ENCODE peak calls at places on chromosome 14, in seven cellular contexts. A is H9, Q is H1, Z is neuronal stem cell, D is mesenchymal stem cell, S is trophoblast cell, M is mesendoderm. Y is an unnamed sample.

GRCh38 chr14:75711134-75711795 is 50.2 kb downstream of the TTLL5 start:
- DNase-seq in S (peak), M (peak), Q (no peak), D (peak), A (no peak), Z (peak), Y (peak)

GRCh38 chr14:79842270-79842669 is 369.0 kb downstream of the DIO2 start:
- DNase-seq in Z (no peak), Q (no peak), S (peak), D (peak), M (peak), A (no peak), Y (peak)

GRCh38 chr14:60722163-60722835 is 1.9 kb downstream of the SIX4 start:
- DNase-seq in M (peak), D (peak), Z (peak), A (peak), S (peak), Q (no peak), Y (peak)

GRCh38 chr14:55125403-55125802 is 3.6 kb upstream of the LGALS3 start:
- DNase-seq in M (no peak), A (no peak), Q (no peak), S (no peak), D (no peak), Z (no peak), Y (no peak)

GRCh38 chr14:29148221-29148620 is 381.6 kb downstream of the FOXG1 start:
- DNase-seq in A (no peak), D (no peak), Z (no peak), Q (no peak), M (no peak), S (no peak), Y (peak)

GRCh38 chr14:97719931-97720330 is 922.7 kb downstream of the VRK1 start:
- DNase-seq in D (no peak), M (no peak), A (no peak), S (no peak), Z (no peak), Q (no peak), Y (no peak)

GRCh38 chr14:56854325-56854724 is 44.0 kb upstream of the OTX2 start:
- DNase-seq in M (no peak), Q (no peak), S (no peak), Z (no peak), D (no peak), A (no peak), Y (no peak)

GRCh38 chr14:99401196-99401595 is 79.5 kb downstream of the SETD3 start:
- DNase-seq in Q (no peak), A (no peak), D (no peak), M (no peak), S (no peak), Z (no peak), Y (no peak)

GRCh38 chr14:99717682-99718013 is 33.5 kb downstream of the CYP46A1 start:
- DNase-seq in A (no peak), D (no peak), Z (no peak), Q (no peak), M (no peak), S (no peak), Y (no peak)

GRCh38 chr14:53218161-53218560 is 65.0 kb upstream of the DDHD1 start:
- DNase-seq in Q (no peak), A (no peak), M (peak), Z (no peak), D (peak), S (no peak), Y (no peak)

GRCh38 chr14:22656945-22657711 is 13.0 kb upstream of the OR6J1 start:
- DNase-seq in M (peak), S (no peak), A (no peak), Q (no peak), Z (no peak), D (peak), Y (peak)

GRCh38 chr14:75539562-75540478 is 17.6 kb downstream of the BATF start:
- DNase-seq in D (peak), Q (no peak), Z (no peak), A (no peak), S (peak), M (no peak), Y (no peak)

GRCh38 chr14:85093631-85094330 is 436.2 kb upstream of the FLRT2 start:
- DNase-seq in A (no peak), Z (no peak), S (no peak), Q (no peak), M (no peak), D (peak), Y (peak)

GRCh38 chr14:30160608-30161007 is 233.0 kb upstream of the PRKD1 start:
- DNase-seq in S (no peak), Q (no peak), Z (no peak), M (no peak), A (no peak), D (no peak), Y (no peak)

DNA sequence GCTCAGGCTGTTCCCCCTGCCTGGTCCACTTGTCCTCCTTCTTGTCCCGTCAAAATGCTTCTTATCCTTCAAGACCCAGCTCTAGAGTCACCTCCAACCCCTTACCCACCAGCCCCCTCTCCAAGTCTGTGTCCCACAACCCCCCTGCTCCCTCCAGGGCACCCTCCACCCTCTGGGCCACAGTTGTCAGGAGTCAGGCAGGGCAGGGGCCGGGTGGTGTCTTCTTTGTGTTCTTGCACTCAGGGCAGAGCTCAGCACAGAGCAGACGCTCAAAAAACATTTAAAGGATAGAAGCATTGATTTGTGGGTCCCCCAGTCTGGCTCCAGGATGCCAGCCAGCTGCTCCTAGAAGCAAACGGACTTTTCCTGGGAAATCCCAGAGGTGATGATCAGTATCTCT is 17.3 kb upstream of the BDKRB1 start:
- DNase-seq in Q (no peak), Z (no peak), S (no peak), M (no peak), D (peak), A (no peak), Y (no peak)
- H3K18ac ChIP-seq in Q (no peak), Z (peak), S (no peak), M (no peak), D (no peak), A (no peak), Y (no peak)

GRCh38 chr14:28116716-28117115 is 649.9 kb upstream of the FOXG1 start:
- DNase-seq in D (no peak), Z (no peak), A (no peak), S (no peak), Q (no peak), M (peak), Y (no peak)
- H3K18ac ChIP-seq in D (no peak), Z (peak), A (no peak), S (no peak), Q (no peak), M (no peak), Y (no peak)

GRCh38 chr14:48429512-48429911 is 754.1 kb upstream of the MDGA2 start:
- DNase-seq in Z (no peak), M (no peak), S (no peak), D (no peak), Q (no peak), A (no peak), Y (no peak)
- H3K18ac ChIP-seq in Z (no peak), M (no peak), S (no peak), D (no peak), Q (no peak), A (no peak), Y (no peak)

DNA sequence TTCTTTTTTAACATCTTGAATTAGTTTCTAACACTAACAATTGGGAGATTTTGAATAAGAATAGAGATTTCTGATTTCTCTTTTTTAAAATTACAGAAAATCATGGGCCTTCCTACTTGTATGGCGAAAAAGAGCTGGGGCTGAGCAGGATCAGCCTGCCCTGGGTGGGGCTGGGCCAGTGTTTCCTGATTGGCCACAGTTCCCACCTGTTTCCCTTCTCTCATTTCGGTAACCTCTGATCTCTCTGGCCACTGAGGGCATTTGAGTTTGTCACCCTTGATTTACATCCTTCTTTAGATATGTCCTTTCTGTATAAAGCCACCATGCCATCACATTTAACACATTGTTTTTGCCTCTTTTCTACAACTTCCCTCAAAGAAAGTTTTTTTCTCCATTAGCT is 254.2 kb downstream of the ZFP36L1 start:
- DNase-seq in D (no peak), Q (no peak), M (no peak), A (no peak), S (no peak), Z (no peak), Y (no peak)
- H3K18ac ChIP-seq in D (no peak), Q (no peak), M (no peak), A (no peak), S (no peak), Z (no peak), Y (no peak)

DNA sequence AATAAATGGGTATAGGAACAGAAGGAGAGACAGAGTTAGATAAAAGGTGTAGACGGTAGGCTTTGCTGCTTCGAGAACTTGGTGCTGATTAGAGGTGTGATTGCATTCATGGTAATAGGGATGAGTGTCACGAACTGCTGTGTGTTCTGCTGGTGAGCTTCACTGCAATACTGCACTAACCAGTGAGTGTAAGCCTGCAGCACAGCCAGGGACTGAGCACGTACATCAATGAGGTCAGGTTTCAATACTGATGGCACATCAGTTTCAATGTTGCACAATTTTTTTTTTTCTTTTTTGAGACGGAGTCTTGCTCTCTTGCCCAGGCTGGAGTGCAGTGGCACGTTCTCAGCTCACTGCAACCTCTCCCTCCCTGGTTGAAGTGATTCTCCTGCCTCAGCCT is 24.9 kb upstream of the EDDM3A start:
- DNase-seq in M (no peak), A (no peak), S (no peak), D (no peak), Z (no peak), Q (no peak), Y (no peak)
- H3K18ac ChIP-seq in M (no peak), A (no peak), S (no peak), D (no peak), Z (no peak), Q (no peak), Y (no peak)

GRCh38 chr14:73460691-73461127 is 2.4 kb upstream of the NUMB start:
- DNase-seq in Z (no peak), D (peak), Q (no peak), M (no peak), A (no peak), S (no peak), Y (peak)

GRCh38 chr14:73457935-73458218 is 469 bp downstream of the NUMB start:
- DNase-seq in Z (no peak), A (no peak), S (no peak), D (no peak), Q (no peak), M (no peak), Y (no peak)

GRCh38 chr14:73457050-73457934 is 1.1 kb downstream of the NUMB start:
- DNase-seq in Q (no peak), S (peak), Z (peak), A (peak), D (peak), M (peak), Y (peak)

GRCh38 chr14:73455294-73455693 is 3.1 kb downstream of the NUMB start:
- DNase-seq in M (no peak), Z (no peak), A (no peak), S (no peak), Q (no peak), D (no peak), Y (no peak)

DNA sequence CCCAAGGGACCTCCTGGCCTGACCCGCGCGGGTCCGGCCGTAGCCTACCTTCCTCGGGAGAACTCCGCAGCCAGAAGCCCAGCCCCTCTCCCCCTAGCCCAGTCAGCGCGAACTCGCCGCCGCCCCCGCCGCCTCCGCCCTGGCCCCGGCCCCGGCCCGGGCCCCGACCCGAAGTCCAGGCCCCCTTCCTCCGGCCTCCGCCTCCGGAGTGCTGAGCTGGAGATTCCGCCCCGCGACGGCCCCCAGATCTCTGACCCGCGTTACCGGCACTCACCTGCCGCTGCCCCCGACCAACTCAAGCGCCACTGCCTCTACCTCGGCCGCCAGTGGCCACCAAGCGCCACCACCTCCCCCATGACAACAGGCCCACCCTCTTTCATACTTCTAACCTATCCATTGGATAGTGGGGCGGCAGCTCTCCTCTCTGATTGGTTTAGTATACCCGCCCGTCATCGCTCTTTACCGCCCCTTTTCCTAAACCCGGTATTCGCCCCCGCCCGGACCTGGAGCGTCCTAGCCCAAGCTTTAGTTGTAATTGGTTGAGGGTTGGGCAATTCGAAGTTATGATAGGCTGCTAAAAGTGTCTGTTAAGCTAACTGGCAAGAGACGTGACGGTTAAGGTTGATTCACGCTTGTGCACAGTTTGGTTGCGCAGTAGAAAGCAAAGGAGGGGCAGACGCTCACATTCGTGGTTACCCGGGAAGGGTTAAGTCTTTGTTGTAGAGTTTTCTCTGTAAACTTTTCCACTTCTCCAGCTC is at the start of gene NUMB:
- DNase-seq in Q (peak), A (peak), Z (peak), D (peak), S (peak), M (peak), Y (peak)
- H3K18ac ChIP-seq in Q (peak), A (peak), Z (peak), D (peak), S (peak), M (peak), Y (peak)

GRCh38 chr14:58275527-58276190 is 22.7 kb upstream of the ARID4A start:
- DNase-seq in Q (no peak), A (no peak), Z (no peak), D (no peak), M (no peak), S (no peak), Y (no peak)

GRCh38 chr14:58272589-58273372 is 25.6 kb upstream of the ARID4A start:
- DNase-seq in Q (no peak), D (peak), M (peak), S (peak), Z (no peak), A (no peak), Y (peak)

GRCh38 chr14:58276208-58276607 is 22.1 kb upstream of the ARID4A start:
- DNase-seq in A (no peak), Q (no peak), D (no peak), Z (no peak), M (no peak), S (no peak), Y (no peak)

GRCh38 chr14:58270628-58271027 is 26.0 kb downstream of the PSMA3 start:
- DNase-seq in D (no peak), Q (no peak), A (no peak), M (no peak), Z (no peak), S (peak), Y (peak)
- H3K18ac ChIP-seq in D (no peak), Q (no peak), A (no peak), M (no peak), Z (no peak), S (no peak), Y (no peak)

DNA sequence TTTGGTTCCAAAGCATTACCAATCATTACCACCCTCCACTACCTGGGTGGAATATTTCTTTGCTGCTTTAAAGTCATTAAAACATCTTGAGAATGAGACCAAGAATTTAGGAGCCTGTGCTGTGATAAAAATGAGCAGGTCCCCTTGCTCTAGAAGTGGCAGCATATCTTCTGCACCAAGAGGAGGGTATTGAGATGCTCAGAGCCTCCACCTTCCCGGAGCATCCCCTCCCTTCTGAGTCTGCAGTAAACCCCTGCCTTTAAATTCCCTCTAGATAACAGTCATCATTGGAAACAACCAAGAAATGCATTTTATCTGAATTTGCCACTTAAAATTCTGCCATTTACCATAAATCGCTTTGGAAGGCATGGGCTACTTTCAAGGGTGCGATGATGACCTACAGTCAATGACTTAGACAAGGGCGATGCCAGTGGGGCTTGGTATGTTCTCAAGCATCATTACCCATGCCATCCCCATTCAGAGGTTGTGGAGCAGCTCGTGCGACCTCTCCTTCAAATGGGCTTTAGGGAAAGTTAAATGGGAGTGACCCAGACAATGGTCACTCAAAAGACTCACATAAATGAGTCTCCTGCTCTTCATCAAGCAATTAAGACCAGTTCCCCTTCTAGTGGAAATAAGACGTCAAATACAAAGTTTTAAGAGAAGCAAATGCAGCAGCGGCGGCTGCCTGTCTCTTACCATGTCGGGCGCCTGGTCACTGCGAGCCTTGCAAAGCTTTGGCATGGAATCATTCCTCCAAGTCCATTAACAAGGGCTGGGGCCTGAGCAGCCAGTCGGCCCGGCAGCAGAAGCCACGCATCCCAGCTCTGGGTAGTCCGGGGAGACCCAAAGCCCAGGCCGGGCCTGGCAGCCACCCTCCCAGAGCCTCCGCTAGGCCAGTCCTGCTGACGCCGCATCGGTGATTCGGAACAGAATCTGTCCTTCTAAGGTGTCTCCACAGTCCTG is 334.5 kb downstream of the TMEM121 start:
- DNase-seq in A (no peak), Z (no peak), Q (no peak), D (no peak), S (no peak), M (no peak), Y (no peak)
- H3K18ac ChIP-seq in A (no peak), Z (no peak), Q (no peak), D (no peak), S (no peak), M (no peak), Y (no peak)

DNA sequence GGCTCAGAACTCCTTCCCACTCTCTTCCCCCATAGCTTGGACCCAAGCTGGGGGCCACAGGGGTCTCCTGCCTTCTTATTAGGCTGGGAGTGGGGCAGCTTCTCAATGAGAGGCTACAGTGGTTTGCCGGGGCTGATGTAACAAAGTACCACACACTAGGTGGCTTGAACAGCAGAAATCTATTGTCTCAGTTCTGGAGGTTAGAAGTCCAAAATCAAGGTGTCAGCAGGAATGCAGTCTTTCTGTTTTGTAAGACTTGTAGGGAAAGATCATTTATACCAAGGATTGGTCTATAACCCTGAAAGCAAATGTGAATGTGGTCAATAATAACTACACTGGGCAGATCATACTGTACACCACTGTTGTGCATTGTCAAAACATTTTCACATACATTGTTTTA is 124.5 kb upstream of the ARHGAP5 start:
- DNase-seq in S (no peak), D (no peak), Q (no peak), M (no peak), A (no peak), Z (no peak), Y (no peak)
- H3K18ac ChIP-seq in S (no peak), D (no peak), Q (no peak), M (no peak), A (no peak), Z (no peak), Y (no peak)

Y was measured in IMR-90.